ENCODE peak calls at places on chromosomes 11 and 22, in six cellular contexts. One of them, this sample, is unnamed.

GRCh38 chr11:116773203-116774112 is 671 bp upstream of the BUD13 start:
- DNase-seq in IMR-90: peak
- DNase-seq in H9: no peak
- DNase-seq in mesenchymal stem cell: no peak
- DNase-seq in trophoblast cell: peak
- DNase-seq in H1: no peak
- DNase-seq in this sample: no peak

GRCh38 chr11:134488512-134488911 is 76.5 kb upstream of the B3GAT1 start:
- DNase-seq in IMR-90: no peak
- DNase-seq in H9: no peak
- DNase-seq in mesenchymal stem cell: no peak
- DNase-seq in trophoblast cell: no peak
- DNase-seq in H1: no peak
- DNase-seq in this sample: no peak

GRCh38 chr11:122814401-122814800 is 23.9 kb upstream of the CRTAM start:
- DNase-seq in IMR-90: no peak
- DNase-seq in H9: no peak
- DNase-seq in mesenchymal stem cell: no peak
- DNase-seq in trophoblast cell: no peak
- DNase-seq in H1: no peak
- DNase-seq in this sample: no peak

GRCh38 chr11:66184728-66185127 is 83.7 kb upstream of the RAB1B start:
- DNase-seq in IMR-90: no peak
- DNase-seq in H9: no peak
- DNase-seq in mesenchymal stem cell: no peak
- DNase-seq in trophoblast cell: no peak
- DNase-seq in H1: no peak
- DNase-seq in this sample: no peak

GRCh38 chr22:47695176-47695575 is 932.7 kb downstream of the TBC1D22A start:
- DNase-seq in IMR-90: no peak
- DNase-seq in H9: no peak
- DNase-seq in mesenchymal stem cell: no peak
- DNase-seq in trophoblast cell: no peak
- DNase-seq in H1: no peak
- DNase-seq in this sample: no peak

GRCh38 chr11:91136631-91137030 is 913.8 kb upstream of the CHORDC1 start:
- DNase-seq in IMR-90: peak
- DNase-seq in H9: no peak
- DNase-seq in mesenchymal stem cell: peak
- DNase-seq in trophoblast cell: no peak
- DNase-seq in H1: no peak
- DNase-seq in this sample: no peak

GRCh38 chr11:72013765-72014711 is 15.3 kb downstream of the IL18BP start:
- DNase-seq in IMR-90: no peak
- DNase-seq in H9: no peak
- DNase-seq in mesenchymal stem cell: no peak
- DNase-seq in trophoblast cell: no peak
- DNase-seq in H1: no peak
- DNase-seq in this sample: no peak

GRCh38 chr11:32334822-32335221 is 100.5 kb downstream of the WT1 start:
- DNase-seq in IMR-90: no peak
- DNase-seq in H9: peak
- DNase-seq in mesenchymal stem cell: no peak
- DNase-seq in trophoblast cell: peak
- DNase-seq in H1: no peak
- DNase-seq in this sample: no peak

GRCh38 chr11:33195391-33196190 is 34.3 kb upstream of the CSTF3 start:
- DNase-seq in IMR-90: peak
- DNase-seq in H9: no peak
- DNase-seq in mesenchymal stem cell: peak
- DNase-seq in trophoblast cell: no peak
- DNase-seq in H1: no peak
- DNase-seq in this sample: no peak

GRCh38 chr11:107916671-107917241 is 11.5 kb upstream of the RAB39A start:
- DNase-seq in IMR-90: no peak
- DNase-seq in H9: peak
- DNase-seq in mesenchymal stem cell: no peak
- DNase-seq in trophoblast cell: no peak
- DNase-seq in H1: no peak
- DNase-seq in this sample: no peak

GRCh38 chr22:42978453-42979103 is 36.4 kb downstream of the PACSIN2 start:
- DNase-seq in IMR-90: peak
- DNase-seq in H9: no peak
- DNase-seq in mesenchymal stem cell: no peak
- DNase-seq in trophoblast cell: peak
- DNase-seq in H1: no peak
- DNase-seq in this sample: peak

GRCh38 chr11:99015634-99016454 is 4.9 kb upstream of the CNTN5 start:
- DNase-seq in IMR-90: peak
- DNase-seq in H9: no peak
- DNase-seq in mesenchymal stem cell: peak
- DNase-seq in trophoblast cell: no peak
- DNase-seq in H1: no peak
- DNase-seq in this sample: peak

GRCh38 chr22:38873469-38874411 is 1.7 kb upstream of the CBX6 start:
- DNase-seq in IMR-90: no peak
- DNase-seq in H9: no peak
- DNase-seq in mesenchymal stem cell: no peak
- DNase-seq in trophoblast cell: peak
- DNase-seq in H1: no peak
- DNase-seq in this sample: no peak

GRCh38 chr11:131889146-131889577 is 518.7 kb downstream of the NTM start:
- DNase-seq in IMR-90: peak
- DNase-seq in H9: no peak
- DNase-seq in mesenchymal stem cell: peak
- DNase-seq in trophoblast cell: peak
- DNase-seq in H1: no peak
- DNase-seq in this sample: no peak

GRCh38 chr22:19930537-19931486 is 10.8 kb upstream of the COMT start:
- DNase-seq in IMR-90: peak
- DNase-seq in H9: no peak
- DNase-seq in mesenchymal stem cell: no peak
- DNase-seq in trophoblast cell: no peak
- DNase-seq in H1: no peak
- DNase-seq in this sample: no peak

GRCh38 chr11:125662689-125663088 is 18.0 kb downstream of the ACRV1 start:
- DNase-seq in IMR-90: no peak
- DNase-seq in H9: no peak
- DNase-seq in mesenchymal stem cell: no peak
- DNase-seq in trophoblast cell: no peak
- DNase-seq in H1: no peak
- DNase-seq in this sample: no peak

GRCh38 chr11:33734441-33735165 is 1.6 kb downstream of the CD59 start:
- DNase-seq in IMR-90: no peak
- DNase-seq in H9: no peak
- DNase-seq in mesenchymal stem cell: peak
- DNase-seq in trophoblast cell: no peak
- DNase-seq in H1: no peak
- DNase-seq in this sample: no peak

GRCh38 chr11:57974132-57974531 is 49.5 kb upstream of the OR9Q1 start:
- DNase-seq in IMR-90: no peak
- DNase-seq in H9: no peak
- DNase-seq in mesenchymal stem cell: no peak
- DNase-seq in trophoblast cell: no peak
- DNase-seq in H1: no peak
- DNase-seq in this sample: no peak

GRCh38 chr11:57972013-57972367 is 51.7 kb upstream of the OR9Q1 start:
- DNase-seq in IMR-90: no peak
- DNase-seq in H9: no peak
- DNase-seq in mesenchymal stem cell: no peak
- DNase-seq in trophoblast cell: no peak
- DNase-seq in H1: no peak
- DNase-seq in this sample: no peak

GRCh38 chr11:57977709-57978108 is 46.0 kb upstream of the OR9Q1 start:
- DNase-seq in IMR-90: no peak
- DNase-seq in H9: no peak
- DNase-seq in mesenchymal stem cell: no peak
- DNase-seq in trophoblast cell: no peak
- DNase-seq in H1: no peak
- DNase-seq in this sample: no peak

GRCh38 chr11:57971272-57972012 is 52.2 kb upstream of the OR9Q1 start:
- DNase-seq in IMR-90: no peak
- DNase-seq in H9: no peak
- DNase-seq in mesenchymal stem cell: no peak
- DNase-seq in trophoblast cell: no peak
- DNase-seq in H1: no peak
- DNase-seq in this sample: no peak

DNA sequence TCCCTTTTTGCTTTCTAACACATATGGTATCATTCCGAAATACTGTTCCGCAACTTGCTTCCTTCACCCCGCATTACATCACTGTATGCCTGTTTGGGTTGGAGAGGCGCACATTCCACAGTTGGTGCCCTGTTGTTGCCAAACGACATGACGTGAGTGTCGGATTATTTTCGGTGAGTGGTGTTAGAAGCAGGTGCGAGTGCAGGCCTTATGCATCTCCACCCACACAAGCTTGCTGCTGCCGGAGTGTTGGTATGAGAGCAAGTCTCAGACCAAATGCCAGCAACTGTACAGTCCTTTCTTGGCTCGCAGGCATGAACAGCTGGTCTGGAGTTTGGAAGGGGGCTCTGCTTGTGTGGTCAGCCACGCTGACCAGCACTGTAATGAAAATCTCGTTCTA is 48.9 kb upstream of the OR9Q1 start:
- DNase-seq in IMR-90: no peak
- DNase-seq in H9: no peak
- DNase-seq in mesenchymal stem cell: no peak
- DNase-seq in trophoblast cell: no peak
- DNase-seq in H1: no peak
- DNase-seq in this sample: no peak
- H2AK5ac ChIP-seq in IMR-90: no peak
- H2AK5ac ChIP-seq in H9: no peak
- H2AK5ac ChIP-seq in mesenchymal stem cell: no peak
- H2AK5ac ChIP-seq in trophoblast cell: no peak
- H2AK5ac ChIP-seq in H1: no peak
- H2AK5ac ChIP-seq in this sample: no peak

DNA sequence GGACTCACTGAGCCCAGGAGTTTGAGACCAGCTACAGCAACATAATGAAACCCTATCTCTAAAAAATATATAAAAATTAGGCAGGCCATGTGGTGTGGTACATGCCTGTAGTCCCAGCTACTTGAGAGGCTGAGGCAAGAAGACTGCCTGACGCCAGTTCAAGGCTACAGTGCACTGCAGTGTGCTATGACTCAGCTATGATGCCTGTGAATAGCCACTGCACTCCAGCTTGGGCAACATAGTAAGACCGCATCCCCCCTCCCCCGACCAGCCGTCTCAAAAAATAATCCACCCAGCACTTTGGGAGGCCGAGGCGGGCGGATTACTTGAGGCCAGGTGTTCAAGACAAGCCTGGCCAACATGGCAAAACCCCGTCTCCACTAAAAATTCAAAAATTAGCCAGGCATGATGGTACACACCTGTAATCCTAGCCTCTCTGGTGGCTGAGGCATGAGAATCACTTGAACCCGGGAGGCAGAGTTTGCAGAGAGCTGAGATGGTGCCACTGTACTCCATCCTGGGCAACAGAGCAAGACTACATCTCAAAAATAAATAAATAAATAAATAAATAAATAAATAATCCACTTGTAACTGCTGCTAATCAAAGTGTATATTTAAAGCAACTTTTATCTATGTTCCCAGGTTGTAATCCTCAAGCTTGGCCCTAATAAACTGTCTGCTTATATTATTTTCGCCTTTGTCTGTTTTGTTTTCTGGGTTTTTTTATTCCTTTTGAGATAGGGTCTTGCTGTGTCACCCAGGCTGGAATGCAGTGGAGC is 7.8 kb downstream of the HPS5 start:
- DNase-seq in IMR-90: peak
- DNase-seq in H9: no peak
- DNase-seq in mesenchymal stem cell: peak
- DNase-seq in trophoblast cell: peak
- DNase-seq in H1: no peak
- DNase-seq in this sample: no peak
- H4K91ac ChIP-seq in IMR-90: peak
- H4K91ac ChIP-seq in H9: no peak
- H4K91ac ChIP-seq in mesenchymal stem cell: no peak
- H4K91ac ChIP-seq in trophoblast cell: peak
- H4K91ac ChIP-seq in H1: no peak
- H4K91ac ChIP-seq in this sample: no peak

GRCh38 chr11:44793350-44794090 is 66.8 kb downstream of the TSPAN18 start:
- DNase-seq in IMR-90: peak
- DNase-seq in H9: no peak
- DNase-seq in mesenchymal stem cell: peak
- DNase-seq in trophoblast cell: no peak
- DNase-seq in H1: no peak
- DNase-seq in this sample: no peak

GRCh38 chr11:44797886-44798683 is 71.3 kb downstream of the TSPAN18 start:
- DNase-seq in IMR-90: peak
- DNase-seq in H9: peak
- DNase-seq in mesenchymal stem cell: peak
- DNase-seq in trophoblast cell: peak
- DNase-seq in H1: peak
- DNase-seq in this sample: no peak

GRCh38 chr11:44799036-44799435 is 72.3 kb downstream of the TSPAN18 start:
- DNase-seq in IMR-90: no peak
- DNase-seq in H9: no peak
- DNase-seq in mesenchymal stem cell: no peak
- DNase-seq in trophoblast cell: no peak
- DNase-seq in H1: no peak
- DNase-seq in this sample: no peak

GRCh38 chr11:44795803-44796535 is 69.2 kb downstream of the TSPAN18 start:
- DNase-seq in IMR-90: no peak
- DNase-seq in H9: no peak
- DNase-seq in mesenchymal stem cell: no peak
- DNase-seq in trophoblast cell: no peak
- DNase-seq in H1: no peak
- DNase-seq in this sample: no peak

DNA sequence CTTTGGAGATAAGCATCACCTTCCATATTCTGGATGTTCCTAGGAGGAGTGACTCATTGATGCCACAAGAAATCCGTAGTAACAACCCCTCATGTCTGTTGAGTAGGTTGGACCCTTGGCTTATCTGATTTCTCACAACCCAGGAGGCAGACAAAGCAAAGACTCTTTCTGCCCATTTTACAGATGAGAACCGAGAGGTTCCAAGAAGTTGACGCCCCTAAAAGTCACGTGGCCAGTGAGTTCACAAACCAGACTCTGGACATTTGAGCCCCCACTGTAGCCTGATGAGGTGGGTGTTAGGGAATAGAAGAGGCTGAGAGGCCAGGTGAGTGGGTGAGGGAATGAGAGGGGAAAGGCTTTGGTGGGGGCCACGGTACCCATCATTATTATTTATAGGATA is 70.3 kb downstream of the TSPAN18 start:
- DNase-seq in IMR-90: no peak
- DNase-seq in H9: no peak
- DNase-seq in mesenchymal stem cell: no peak
- DNase-seq in trophoblast cell: no peak
- DNase-seq in H1: no peak
- DNase-seq in this sample: no peak
- H2AK5ac ChIP-seq in IMR-90: no peak
- H2AK5ac ChIP-seq in H9: no peak
- H2AK5ac ChIP-seq in mesenchymal stem cell: no peak
- H2AK5ac ChIP-seq in trophoblast cell: no peak
- H2AK5ac ChIP-seq in H1: peak
- H2AK5ac ChIP-seq in this sample: no peak

DNA sequence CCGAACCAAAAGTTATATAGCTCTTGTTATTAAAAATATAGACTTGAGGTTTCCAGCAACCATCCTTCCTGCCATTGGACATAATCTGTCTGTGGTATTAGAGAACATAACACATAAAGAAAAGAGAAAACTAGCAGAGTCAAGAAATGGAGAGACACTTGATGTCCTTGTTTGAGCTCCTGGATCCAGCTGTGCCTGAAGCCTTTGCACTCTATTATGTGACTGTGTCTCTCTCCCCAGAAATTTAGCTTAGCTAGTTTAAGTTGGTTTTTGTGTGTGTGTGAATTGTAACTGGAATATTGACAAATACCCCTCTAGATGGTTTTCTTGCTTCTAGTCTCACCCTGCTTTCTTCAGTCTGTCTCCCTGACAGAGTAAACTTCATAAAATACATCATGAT is 61.6 kb downstream of the SC5D start:
- DNase-seq in IMR-90: no peak
- DNase-seq in H9: no peak
- DNase-seq in mesenchymal stem cell: no peak
- DNase-seq in trophoblast cell: no peak
- DNase-seq in H1: no peak
- DNase-seq in this sample: no peak
- H4K91ac ChIP-seq in IMR-90: no peak
- H4K91ac ChIP-seq in H9: no peak
- H4K91ac ChIP-seq in mesenchymal stem cell: no peak
- H4K91ac ChIP-seq in trophoblast cell: no peak
- H4K91ac ChIP-seq in H1: no peak
- H4K91ac ChIP-seq in this sample: no peak